ENCODE peak calls at places on chromosomes 4 and X, in eight cellular contexts. G, Y, A, I, K, W, T and B are unnamed samples.
A peak's percentile ranks its signal among the peaks of the same experiment; 100 is the strongest.

GRCh38 chr4:161663844-161664243 is 500.0 kb downstream of the FSTL5 start:
- DNase-seq in G (no peak), W (no peak), I (no peak), Y (no peak), K (no peak), A (no peak), T (no peak), B (no peak)

GRCh38 chr4:6891436-6892170 is 18.0 kb upstream of the TBC1D14 start:
- DNase-seq in G (no peak), T (no peak), K (no peak), I (no peak), A (no peak), Y (no peak), W (peak; percentile 20), B (no peak)

GRCh38 chr4:156146581-156146980 is 192.9 kb upstream of the CTSO start:
- DNase-seq in I (no peak), W (no peak), G (no peak), K (no peak), Y (peak; percentile 9), A (no peak), T (no peak), B (no peak)

GRCh38 chr4:133156096-133156495 is 7.0 kb downstream of the PCDH10 start:
- DNase-seq in W (no peak), I (no peak), Y (peak; percentile 75), K (no peak), A (no peak), T (no peak), G (peak; percentile 39), B (no peak)

GRCh38 chrX:68994135-68994882 is 165.5 kb downstream of the EFNB1 start:
- DNase-seq in W (no peak), T (no peak), K (no peak), I (no peak), Y (no peak), G (peak; percentile 49), A (no peak), B (no peak)

GRCh38 chr4:148315049-148315448 is 127.2 kb downstream of the NR3C2 start:
- DNase-seq in K (no peak), A (no peak), Y (peak; percentile 26), G (no peak), T (no peak), I (no peak), W (no peak), B (no peak)

GRCh38 chrX:39613997-39614679 is 483.6 kb downstream of the BCOR start:
- DNase-seq in T (peak; percentile 16), Y (no peak), W (peak; percentile 38), A (no peak), I (peak; percentile 85), K (peak; percentile 53), G (no peak), B (no peak)

GRCh38 chrX:17377047-17377692 is 2.2 kb downstream of the NHS start:
- DNase-seq in K (no peak), T (no peak), G (peak; percentile 69), W (no peak), Y (no peak), I (peak; percentile 61), A (no peak), B (no peak)

GRCh38 chr4:82951196-82951595 is 50.7 kb downstream of the THAP9 start:
- DNase-seq in G (no peak), W (no peak), Y (no peak), A (no peak), T (no peak), I (no peak), K (no peak), B (peak; percentile 19)

GRCh38 chr4:7377223-7377865 is 57.4 kb downstream of the PSAPL1 start:
- DNase-seq in Y (no peak), K (no peak), A (no peak), G (no peak), T (no peak), I (no peak), W (no peak), B (no peak)

GRCh38 chr4:25098964-25099843 is 61.0 kb downstream of the SEPSECS start:
- DNase-seq in I (no peak), A (peak; percentile 52), Y (no peak), W (no peak), K (peak; percentile 61), T (no peak), G (no peak), B (no peak)

GRCh38 chrX:150616863-150617198 is 48.4 kb downstream of the MTM1 start:
- DNase-seq in I (no peak), A (peak; percentile 10), T (no peak), K (no peak), W (no peak), Y (no peak), G (no peak), B (no peak)

GRCh38 chr4:153933851-153934688 is 145.2 kb upstream of the SFRP2 start:
- DNase-seq in K (no peak), W (no peak), T (no peak), G (no peak), I (no peak), Y (no peak), A (no peak), B (no peak)

GRCh38 chrX:44415639-44416386 is 72.3 kb upstream of the EFHC2 start:
- DNase-seq in Y (no peak), I (no peak), A (no peak), G (no peak), T (no peak), W (no peak), K (no peak), B (no peak)

GRCh38 chr4:131526686-131527085 is 1622.4 kb upstream of the PCDH10 start:
- DNase-seq in T (no peak), W (no peak), G (no peak), Y (no peak), A (no peak), I (no peak), K (no peak), B (no peak)

GRCh38 chr4:68466185-68466584 is 18.9 kb downstream of the TMPRSS11E start:
- DNase-seq in Y (peak; percentile 59), W (no peak), K (no peak), A (peak; percentile 42), I (no peak), T (no peak), G (no peak), B (no peak)

GRCh38 chr4:156968479-156968984 is 3.1 kb downstream of the PDGFC start:
- DNase-seq in Y (peak; percentile 79), I (peak; percentile 35), G (peak; percentile 68), T (no peak), A (peak; percentile 65), K (peak; percentile 60), W (peak; percentile 25), B (peak; percentile 85)

GRCh38 chr4:110540606-110541440 is 64.9 kb downstream of the ENPEP start:
- DNase-seq in K (no peak), A (peak; percentile 68), T (no peak), W (no peak), Y (peak; percentile 60), I (no peak), G (no peak), B (no peak)

GRCh38 chrX:42567268-42567667 is 210.7 kb downstream of the PPP1R2C start:
- DNase-seq in T (no peak), W (no peak), A (no peak), G (no peak), I (no peak), K (no peak), Y (no peak), B (no peak)

GRCh38 chr4:5707366-5708133 is 809 bp downstream of the EVC2 start:
- DNase-seq in K (no peak), W (no peak), I (no peak), G (no peak), Y (no peak), A (no peak), T (no peak), B (no peak)